ENCODE peak calls at places on chromosome 15, in six cellular contexts. Y is GM23248, D is MM.1S, Q is right lobe of liver, A is Peyer's patch, U is upper lobe of right lung. T is an unnamed sample. For H3K4me1, the result is how much of the 10 kb centered on the place peaks cover.

GRCh38 chr15:91113036-91113435 is 13.0 kb downstream of the SV2B start:
- DNase-seq in U (no peak), A (no peak), Y (no peak), D (no peak), Q (no peak), T (no peak)

GRCh38 chr15:23467110-23467600 is 20.1 kb upstream of the GOLGA6L2 start:
- DNase-seq in Y (peak), D (peak), U (no peak), A (no peak), Q (no peak), T (no peak)

GRCh38 chr15:69531302-69532027 is 78.8 kb downstream of the RPLP1 start:
- DNase-seq in Q (no peak), A (no peak), D (no peak), U (no peak), Y (no peak), T (no peak)

GRCh38 chr15:55372701-55373440 is 35.3 kb downstream of the CCPG1 start:
- DNase-seq in Q (no peak), A (no peak), D (peak), U (no peak), Y (no peak), T (no peak)

GRCh38 chr15:82663186-82663600 is 16.0 kb upstream of the CPEB1 start:
- DNase-seq in A (peak), Y (peak), D (peak), U (no peak), Q (no peak), T (no peak)

GRCh38 chr15:25862469-25863066 is 559 bp downstream of the ATP10A start:
- DNase-seq in Q (no peak), A (no peak), Y (peak), U (peak), D (no peak), T (peak)

GRCh38 chr15:50315814-50316630 is 39.0 kb downstream of the GABPB1 start:
- DNase-seq in Y (peak), D (peak), Q (no peak), A (no peak), U (no peak), T (no peak)

GRCh38 chr15:40330368-40330836 is 6.9 kb downstream of the INAFM2 start:
- DNase-seq in U (peak), Y (peak), A (no peak), Q (no peak), D (no peak), T (no peak)

GRCh38 chr15:91534235-91534634 is 319.3 kb upstream of the SLCO3A1 start:
- DNase-seq in Y (no peak), A (no peak), Q (no peak), U (no peak), D (no peak), T (no peak)

GRCh38 chr15:78103406-78104118 is 11.2 kb downstream of the SH2D7 start:
- DNase-seq in D (peak), Q (no peak), A (no peak), Y (no peak), U (peak), T (peak)

GRCh38 chr15:91258436-91258779 is 158.4 kb downstream of the SV2B start:
- DNase-seq in A (no peak), D (no peak), Q (no peak), Y (no peak), U (no peak), T (no peak)

GRCh38 chr15:99409097-99409473 is 156.7 kb upstream of the MEF2A start:
- DNase-seq in A (peak), Q (no peak), D (no peak), Y (peak), U (peak), T (peak)

GRCh38 chr15:57387644-57388076 is 11.4 kb downstream of the CGNL1 start:
- DNase-seq in U (no peak), D (no peak), A (no peak), Q (no peak), Y (no peak), T (no peak)

GRCh38 chr15:96416218-96416933 is 85.9 kb downstream of the NR2F2 start:
- DNase-seq in U (no peak), D (no peak), Y (no peak), Q (no peak), A (no peak), T (no peak)

GRCh38 chr15:69232144-69232543 is 66.6 kb upstream of the PAQR5 start:
- DNase-seq in D (no peak), A (no peak), U (no peak), Q (no peak), Y (peak), T (no peak)

GRCh38 chr15:40600956-40601355 is 6.9 kb downstream of the KNL1 start:
- DNase-seq in A (no peak), Q (no peak), D (no peak), Y (no peak), U (no peak), T (no peak)

GRCh38 chr15:43329222-43329959 is 982 bp downstream of the LCMT2 start:
- DNase-seq in D (no peak), Q (no peak), U (no peak), Y (peak), A (no peak), T (no peak)

GRCh38 chr15:35173444-35174118 is 88.5 kb upstream of the NANOGP8 start:
- DNase-seq in Q (no peak), Y (peak), U (no peak), D (no peak), A (no peak), T (no peak)

GRCh38 chr15:78059110-78059839 is 18.2 kb downstream of the TBC1D2B start:
- DNase-seq in Q (no peak), Y (peak), A (no peak), D (no peak), U (no peak), T (no peak)

GRCh38 chr15:48565560-48566482 is 79.7 kb downstream of the FBN1 start:
- DNase-seq in Y (peak), Q (no peak), A (no peak), D (no peak), U (no peak), T (no peak)

GRCh38 chr15:90836296-90836871 is 32.0 kb upstream of the FURIN start:
- DNase-seq in A (no peak), U (no peak), Q (no peak), D (no peak), Y (peak), T (no peak)

GRCh38 chr15:40787991-40788390 is 18.2 kb downstream of the C15orf62 start:
- DNase-seq in A (no peak), U (no peak), Y (no peak), D (no peak), Q (peak), T (no peak)

GRCh38 chr15:98581715-98582114 is 66.6 kb upstream of the IGF1R start:
- DNase-seq in D (no peak), Y (no peak), Q (no peak), U (no peak), A (no peak), T (no peak)

GRCh38 chr15:85044251-85044853 is 62.7 kb downstream of the PDE8A start:
- DNase-seq in U (no peak), A (no peak), D (peak), Q (no peak), Y (peak), T (no peak)

GRCh38 chr15:31326729-31327673 is at the start of gene KLF13:
- DNase-seq in Q (peak), Y (peak), D (no peak), A (peak), U (peak), T (no peak)

GRCh38 chr15:48395532-48396011 is 64.3 kb downstream of the DUT start:
- DNase-seq in Y (peak), U (no peak), A (no peak), Q (no peak), D (no peak), T (no peak)

GRCh38 chr15:97968380-97968779 is 7.9 kb downstream of the ARRDC4 start:
- DNase-seq in A (no peak), Y (peak), U (no peak), D (no peak), Q (no peak), T (no peak)

GRCh38 chr15:81575436-81576123 is 201.6 kb upstream of the TMC3 start:
- DNase-seq in U (no peak), Y (no peak), Q (peak), A (no peak), D (no peak), T (no peak)

GRCh38 chr15:65829150-65829764 is 37.2 kb upstream of the DENND4A start:
- DNase-seq in A (no peak), Y (peak), Q (no peak), D (peak), U (no peak), T (no peak)

GRCh38 chr15:50431204-50431603 is 7.0 kb downstream of the USP8 start:
- DNase-seq in D (no peak), Q (no peak), U (no peak), Y (peak), A (no peak), T (no peak)

GRCh38 chr15:78540955-78541743 is 905 bp downstream of the PSMA4 start:
- DNase-seq in D (no peak), A (no peak), U (no peak), Q (no peak), Y (peak), T (no peak)

GRCh38 chr15:63049747-63050439 is 7.3 kb downstream of the TPM1 start:
- DNase-seq in Y (peak), D (no peak), Q (no peak), U (no peak), A (no peak), T (no peak)

GRCh38 chr15:31598620-31599019 is 272.0 kb downstream of the KLF13 start:
- DNase-seq in Q (no peak), A (no peak), Y (peak), D (no peak), U (peak), T (peak)

GRCh38 chr15:49506341-49506740 is 83.3 kb downstream of the FGF7 start:
- DNase-seq in U (no peak), A (no peak), D (no peak), Q (no peak), Y (no peak), T (no peak)

GRCh38 chr15:100601158-100601557 is 826 bp downstream of the LINS1 start:
- DNase-seq in D (peak), Q (no peak), A (no peak), U (peak), Y (peak), T (no peak)

DNA sequence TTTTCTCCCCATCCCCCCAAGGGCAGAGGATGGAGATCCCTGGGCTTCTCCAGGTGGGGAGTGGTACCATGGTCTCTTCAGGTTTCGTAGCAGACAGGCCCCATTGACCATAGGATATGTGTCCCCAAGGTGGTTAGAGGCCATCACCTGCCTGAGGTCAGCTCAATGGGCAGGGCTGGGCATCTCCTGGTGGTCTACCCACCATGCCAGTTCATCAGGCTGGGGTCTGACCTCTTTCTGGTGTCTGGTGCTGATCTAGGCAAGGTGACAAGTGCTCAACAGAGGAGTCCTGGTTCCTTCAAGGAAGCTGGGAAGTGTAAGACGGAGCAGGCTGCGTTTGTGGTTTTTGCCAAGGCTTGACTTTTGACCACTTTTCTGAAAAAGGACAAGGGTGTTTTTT is 71.4 kb downstream of the SMAD3 start:
- DNase-seq in Y (no peak), D (no peak), A (no peak), U (no peak), Q (no peak), T (no peak)
- H3K4me1 ChIP-seq in Y (half or more), D (under half), A (under half), U (half or more), Q (under half), T (half or more)

DNA sequence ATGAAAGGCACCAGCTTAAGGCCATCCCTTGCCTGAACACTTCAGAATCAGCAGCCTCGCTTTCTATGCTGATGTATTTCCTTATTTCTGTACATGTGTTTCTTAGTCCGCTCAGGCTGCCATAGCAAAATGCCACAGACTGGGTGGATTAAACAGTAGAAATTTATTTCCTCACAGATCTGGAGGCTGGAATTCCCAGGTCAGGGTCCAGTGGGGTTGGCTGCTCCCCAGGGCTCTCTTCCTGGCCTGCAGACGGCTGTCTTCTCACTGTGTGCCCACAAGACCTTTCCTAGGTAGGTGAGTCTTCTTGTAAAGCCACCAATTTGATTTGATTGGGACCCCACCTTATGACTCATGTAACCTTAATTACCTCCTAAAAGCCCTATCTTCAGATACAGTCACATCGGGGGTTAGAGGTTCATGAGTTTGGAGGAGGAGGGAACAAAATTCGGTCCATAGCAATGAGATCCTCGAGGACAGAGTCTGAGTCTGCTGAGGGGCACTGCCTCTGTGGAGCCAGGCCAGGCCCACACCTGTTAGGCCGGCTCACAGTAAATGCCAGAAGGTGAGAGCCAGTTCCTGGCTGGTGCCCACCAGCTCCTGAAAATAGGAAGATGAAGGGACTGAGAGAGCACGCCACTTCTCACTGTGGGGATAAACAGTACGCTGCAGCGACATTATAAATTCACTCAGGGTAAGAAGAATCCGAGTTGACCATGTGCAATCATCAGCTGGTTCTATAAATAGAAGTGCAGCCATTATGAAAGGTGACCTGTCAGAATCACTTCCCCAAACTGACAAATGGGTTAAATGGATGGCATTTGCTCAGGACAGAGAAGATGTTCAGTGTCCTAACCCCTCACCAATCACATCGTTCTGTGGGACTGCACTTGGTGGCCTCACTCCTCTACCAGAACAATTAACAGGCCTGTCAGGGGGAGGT is 41.1 kb downstream of the CTXND1 start:
- DNase-seq in D (no peak), Q (peak), U (no peak), Y (no peak), A (no peak), T (no peak)
- H3K4me1 ChIP-seq in D (under half), Q (under half), U (under half), Y (under half), A (under half), T (under half)

GRCh38 chr15:64464271-64465005 is 4.1 kb downstream of the ZNF609 start:
- DNase-seq in U (no peak), Y (peak), D (peak), A (no peak), Q (no peak), T (no peak)
- H3K4me1 ChIP-seq in U (half or more), Y (under half), D (under half), A (under half), Q (under half), T (under half)

GRCh38 chr15:89395461-89395875 is 60.8 kb upstream of the POLG start:
- DNase-seq in U (no peak), A (peak), Q (no peak), Y (no peak), D (no peak), T (no peak)
- H3K4me1 ChIP-seq in U (under half), A (under half), Q (under half), Y (under half), D (under half), T (under half)

GRCh38 chr15:38672814-38673292 is 108.2 kb upstream of the RASGRP1 start:
- DNase-seq in U (no peak), Q (no peak), A (no peak), D (no peak), Y (no peak), T (no peak)
- H3K4me1 ChIP-seq in U (under half), Q (under half), A (under half), D (under half), Y (under half), T (under half)

GRCh38 chr15:74304459-74304858 is 63.0 kb downstream of the CYP11A1 start:
- DNase-seq in Q (no peak), Y (no peak), A (no peak), D (no peak), U (no peak), T (no peak)
- H3K4me1 ChIP-seq in Q (under half), Y (under half), A (under half), D (under half), U (under half), T (under half)

GRCh38 chr15:59329091-59329490 is 43.6 kb downstream of the MYO1E start:
- DNase-seq in A (no peak), Q (no peak), Y (no peak), D (no peak), U (no peak), T (no peak)
- H3K4me1 ChIP-seq in A (under half), Q (under half), Y (under half), D (under half), U (under half), T (under half)

GRCh38 chr15:94439158-94439557 is 207.8 kb downstream of the MCTP2 start:
- DNase-seq in Q (no peak), U (no peak), Y (no peak), A (no peak), D (peak), T (no peak)
- H3K4me1 ChIP-seq in Q (under half), U (under half), Y (under half), A (under half), D (under half), T (under half)

DNA sequence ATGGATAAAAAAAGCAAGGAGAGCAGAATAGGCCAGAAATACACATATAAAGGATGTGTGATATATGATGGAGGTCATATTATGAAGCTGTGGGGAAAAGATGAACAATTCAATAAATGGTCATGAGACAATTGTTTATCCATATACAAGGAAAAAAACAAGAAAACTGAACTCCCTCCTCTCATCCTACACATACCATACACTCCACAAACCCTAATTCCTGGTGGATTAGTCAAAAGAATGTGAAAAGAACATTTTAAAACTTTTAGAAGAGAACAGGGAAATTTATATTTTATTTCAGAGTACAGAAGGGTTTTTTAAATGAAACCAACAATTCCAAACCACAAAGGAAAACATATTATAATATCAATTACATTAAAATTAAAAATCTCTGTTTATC is 34.5 kb upstream of the NR2E3 start:
- DNase-seq in A (no peak), Y (peak), U (no peak), D (no peak), Q (no peak), T (no peak)
- H3K4me1 ChIP-seq in A (under half), Y (under half), U (under half), D (under half), Q (under half), T (under half)